ENCODE peak calls at places on chromosome 11, in ten cellular contexts. One of them, this sample, is unnamed.
A peak's percentile ranks its signal among the peaks of the same experiment; 100 is the strongest.

GRCh38 chr11:15558513-15559181 is 443.9 kb downstream of the INSC start:
- DNase-seq in memory B cell: no peak
- DNase-seq in T-helper 2 cell: no peak
- DNase-seq in C1 segment of cervical spinal cord: no peak
- DNase-seq in A549: no peak
- DNase-seq in astrocyte of the spinal cord: no peak
- DNase-seq in CD8-positive, alpha-beta T cell: no peak
- DNase-seq in H54: no peak
- DNase-seq in NCI-H1930: no peak
- DNase-seq in GM18507: no peak
- DNase-seq in this sample: no peak

GRCh38 chr11:70616938-70617674 is 218.8 kb downstream of the CTTN start:
- DNase-seq in H54: no peak
- DNase-seq in NCI-H1930: no peak
- DNase-seq in memory B cell: no peak
- DNase-seq in A549: no peak
- DNase-seq in C1 segment of cervical spinal cord: no peak
- DNase-seq in GM18507: no peak
- DNase-seq in CD8-positive, alpha-beta T cell: no peak
- DNase-seq in astrocyte of the spinal cord: no peak
- DNase-seq in T-helper 2 cell: no peak
- DNase-seq in this sample: no peak

GRCh38 chr11:48047616-48048015 is 67.3 kb downstream of the PTPRJ start:
- DNase-seq in H54: no peak
- DNase-seq in T-helper 2 cell: no peak
- DNase-seq in A549: no peak
- DNase-seq in NCI-H1930: no peak
- DNase-seq in astrocyte of the spinal cord: no peak
- DNase-seq in CD8-positive, alpha-beta T cell: no peak
- DNase-seq in C1 segment of cervical spinal cord: peak; percentile 24
- DNase-seq in GM18507: no peak
- DNase-seq in memory B cell: no peak
- DNase-seq in this sample: no peak

GRCh38 chr11:44870615-44871176 is 80.0 kb downstream of the TP53I11 start:
- DNase-seq in astrocyte of the spinal cord: no peak
- DNase-seq in CD8-positive, alpha-beta T cell: no peak
- DNase-seq in NCI-H1930: no peak
- DNase-seq in GM18507: no peak
- DNase-seq in memory B cell: no peak
- DNase-seq in C1 segment of cervical spinal cord: no peak
- DNase-seq in A549: no peak
- DNase-seq in T-helper 2 cell: no peak
- DNase-seq in H54: no peak
- DNase-seq in this sample: no peak

GRCh38 chr11:31956310-31956709 is 134.6 kb upstream of the RCN1 start:
- DNase-seq in GM18507: no peak
- DNase-seq in astrocyte of the spinal cord: peak; percentile 8
- DNase-seq in memory B cell: no peak
- DNase-seq in C1 segment of cervical spinal cord: no peak
- DNase-seq in T-helper 2 cell: no peak
- DNase-seq in H54: no peak
- DNase-seq in CD8-positive, alpha-beta T cell: no peak
- DNase-seq in NCI-H1930: no peak
- DNase-seq in A549: no peak
- DNase-seq in this sample: no peak

GRCh38 chr11:68855205-68855978 is 13.7 kb upstream of the CPT1A start:
- DNase-seq in memory B cell: peak; percentile 41
- DNase-seq in H54: no peak
- DNase-seq in T-helper 2 cell: no peak
- DNase-seq in astrocyte of the spinal cord: peak; percentile 38
- DNase-seq in C1 segment of cervical spinal cord: peak; percentile 21
- DNase-seq in A549: no peak
- DNase-seq in CD8-positive, alpha-beta T cell: peak; percentile 60
- DNase-seq in NCI-H1930: no peak
- DNase-seq in GM18507: no peak
- DNase-seq in this sample: no peak

GRCh38 chr11:115222218-115222862 is 281.9 kb downstream of the CADM1 start:
- DNase-seq in H54: no peak
- DNase-seq in GM18507: peak; percentile 50
- DNase-seq in C1 segment of cervical spinal cord: no peak
- DNase-seq in A549: peak; percentile 86
- DNase-seq in NCI-H1930: peak; percentile 65
- DNase-seq in CD8-positive, alpha-beta T cell: no peak
- DNase-seq in astrocyte of the spinal cord: peak; percentile 95
- DNase-seq in T-helper 2 cell: no peak
- DNase-seq in memory B cell: no peak
- DNase-seq in this sample: peak; percentile 68

GRCh38 chr11:2271077-2271326 is 614 bp upstream of the ASCL2 start:
- DNase-seq in NCI-H1930: no peak
- DNase-seq in CD8-positive, alpha-beta T cell: peak; percentile 57
- DNase-seq in astrocyte of the spinal cord: no peak
- DNase-seq in T-helper 2 cell: no peak
- DNase-seq in A549: no peak
- DNase-seq in memory B cell: no peak
- DNase-seq in H54: no peak
- DNase-seq in GM18507: no peak
- DNase-seq in C1 segment of cervical spinal cord: peak; percentile 31
- DNase-seq in this sample: no peak

GRCh38 chr11:131914299-131914902 is 544.0 kb downstream of the NTM start:
- DNase-seq in A549: no peak
- DNase-seq in CD8-positive, alpha-beta T cell: no peak
- DNase-seq in H54: no peak
- DNase-seq in C1 segment of cervical spinal cord: no peak
- DNase-seq in T-helper 2 cell: no peak
- DNase-seq in astrocyte of the spinal cord: peak; percentile 49
- DNase-seq in GM18507: no peak
- DNase-seq in memory B cell: no peak
- DNase-seq in NCI-H1930: no peak
- DNase-seq in this sample: no peak

This sample was measured in RPMI8226.